ENCODE peak calls at places on chromosome 22, in ten cellular contexts. One of them, this sample, is unnamed.

GRCh38 chr22:48742191-48742555 is 1085.5 kb downstream of the BRD1 start:
- DNase-seq in coronary artery: no peak
- DNase-seq in foreskin fibroblast: no peak
- DNase-seq in body of pancreas: no peak
- DNase-seq in cardiac muscle cell: no peak
- DNase-seq in stomach: no peak
- DNase-seq in Peyer's patch: peak
- DNase-seq in CD8-positive, alpha-beta T cell: no peak
- DNase-seq in fibroblast of lung: no peak
- DNase-seq in psoas muscle: no peak
- DNase-seq in this sample: no peak

GRCh38 chr22:46401370-46401769 is 65.9 kb downstream of the TRMU start:
- DNase-seq in Peyer's patch: no peak
- DNase-seq in cardiac muscle cell: no peak
- DNase-seq in fibroblast of lung: no peak
- DNase-seq in foreskin fibroblast: no peak
- DNase-seq in psoas muscle: no peak
- DNase-seq in body of pancreas: no peak
- DNase-seq in stomach: no peak
- DNase-seq in coronary artery: no peak
- DNase-seq in CD8-positive, alpha-beta T cell: no peak
- DNase-seq in this sample: no peak

GRCh38 chr22:22164541-22165272 is 79.9 kb upstream of the VPREB1 start:
- DNase-seq in Peyer's patch: no peak
- DNase-seq in coronary artery: no peak
- DNase-seq in foreskin fibroblast: no peak
- DNase-seq in CD8-positive, alpha-beta T cell: no peak
- DNase-seq in stomach: no peak
- DNase-seq in psoas muscle: no peak
- DNase-seq in cardiac muscle cell: no peak
- DNase-seq in fibroblast of lung: no peak
- DNase-seq in body of pancreas: no peak
- DNase-seq in this sample: no peak

GRCh38 chr22:38406617-38407016 is 48.4 kb downstream of the KCNJ4 start:
- DNase-seq in cardiac muscle cell: no peak
- DNase-seq in Peyer's patch: no peak
- DNase-seq in foreskin fibroblast: no peak
- DNase-seq in coronary artery: no peak
- DNase-seq in stomach: no peak
- DNase-seq in body of pancreas: no peak
- DNase-seq in CD8-positive, alpha-beta T cell: no peak
- DNase-seq in psoas muscle: no peak
- DNase-seq in fibroblast of lung: peak
- DNase-seq in this sample: no peak

GRCh38 chr22:38788016-38788415 is 5.9 kb downstream of the DNAL4 start:
- DNase-seq in CD8-positive, alpha-beta T cell: no peak
- DNase-seq in foreskin fibroblast: peak
- DNase-seq in coronary artery: no peak
- DNase-seq in stomach: no peak
- DNase-seq in Peyer's patch: no peak
- DNase-seq in body of pancreas: no peak
- DNase-seq in cardiac muscle cell: no peak
- DNase-seq in psoas muscle: no peak
- DNase-seq in fibroblast of lung: peak
- DNase-seq in this sample: peak

GRCh38 chr22:36776722-36777121 is 803 bp upstream of the IFT27 start:
- DNase-seq in foreskin fibroblast: no peak
- DNase-seq in cardiac muscle cell: no peak
- DNase-seq in coronary artery: no peak
- DNase-seq in body of pancreas: no peak
- DNase-seq in Peyer's patch: no peak
- DNase-seq in fibroblast of lung: no peak
- DNase-seq in stomach: no peak
- DNase-seq in psoas muscle: no peak
- DNase-seq in CD8-positive, alpha-beta T cell: no peak
- DNase-seq in this sample: no peak

GRCh38 chr22:39653787-39654077 is 83.2 kb downstream of the CACNA1I start:
- DNase-seq in psoas muscle: no peak
- DNase-seq in coronary artery: no peak
- DNase-seq in stomach: no peak
- DNase-seq in fibroblast of lung: no peak
- DNase-seq in Peyer's patch: no peak
- DNase-seq in body of pancreas: no peak
- DNase-seq in CD8-positive, alpha-beta T cell: no peak
- DNase-seq in foreskin fibroblast: no peak
- DNase-seq in cardiac muscle cell: no peak
- DNase-seq in this sample: no peak

GRCh38 chr22:46193898-46194310 is 43.6 kb downstream of the PPARA start:
- DNase-seq in cardiac muscle cell: no peak
- DNase-seq in Peyer's patch: peak
- DNase-seq in stomach: no peak
- DNase-seq in psoas muscle: no peak
- DNase-seq in coronary artery: no peak
- DNase-seq in CD8-positive, alpha-beta T cell: no peak
- DNase-seq in fibroblast of lung: no peak
- DNase-seq in foreskin fibroblast: no peak
- DNase-seq in body of pancreas: no peak
- DNase-seq in this sample: no peak

GRCh38 chr22:42909363-42910058 is 52.4 kb upstream of the ARFGAP3 start:
- DNase-seq in cardiac muscle cell: no peak
- DNase-seq in coronary artery: no peak
- DNase-seq in Peyer's patch: no peak
- DNase-seq in CD8-positive, alpha-beta T cell: no peak
- DNase-seq in body of pancreas: no peak
- DNase-seq in fibroblast of lung: no peak
- DNase-seq in psoas muscle: no peak
- DNase-seq in stomach: no peak
- DNase-seq in foreskin fibroblast: no peak
- DNase-seq in this sample: no peak

GRCh38 chr22:42908082-42908746 is 51.1 kb upstream of the ARFGAP3 start:
- DNase-seq in fibroblast of lung: no peak
- DNase-seq in Peyer's patch: no peak
- DNase-seq in psoas muscle: no peak
- DNase-seq in cardiac muscle cell: peak
- DNase-seq in body of pancreas: no peak
- DNase-seq in foreskin fibroblast: no peak
- DNase-seq in CD8-positive, alpha-beta T cell: no peak
- DNase-seq in coronary artery: no peak
- DNase-seq in stomach: no peak
- DNase-seq in this sample: no peak

GRCh38 chr22:42912049-42912448 is 55.0 kb upstream of the ARFGAP3 start:
- DNase-seq in body of pancreas: no peak
- DNase-seq in CD8-positive, alpha-beta T cell: no peak
- DNase-seq in fibroblast of lung: no peak
- DNase-seq in foreskin fibroblast: no peak
- DNase-seq in coronary artery: no peak
- DNase-seq in cardiac muscle cell: no peak
- DNase-seq in psoas muscle: no peak
- DNase-seq in Peyer's patch: no peak
- DNase-seq in stomach: no peak
- DNase-seq in this sample: peak

GRCh38 chr22:42907404-42908081 is 50.5 kb upstream of the ARFGAP3 start:
- DNase-seq in body of pancreas: no peak
- DNase-seq in psoas muscle: no peak
- DNase-seq in Peyer's patch: no peak
- DNase-seq in CD8-positive, alpha-beta T cell: no peak
- DNase-seq in foreskin fibroblast: no peak
- DNase-seq in stomach: no peak
- DNase-seq in coronary artery: no peak
- DNase-seq in cardiac muscle cell: no peak
- DNase-seq in fibroblast of lung: no peak
- DNase-seq in this sample: no peak

DNA sequence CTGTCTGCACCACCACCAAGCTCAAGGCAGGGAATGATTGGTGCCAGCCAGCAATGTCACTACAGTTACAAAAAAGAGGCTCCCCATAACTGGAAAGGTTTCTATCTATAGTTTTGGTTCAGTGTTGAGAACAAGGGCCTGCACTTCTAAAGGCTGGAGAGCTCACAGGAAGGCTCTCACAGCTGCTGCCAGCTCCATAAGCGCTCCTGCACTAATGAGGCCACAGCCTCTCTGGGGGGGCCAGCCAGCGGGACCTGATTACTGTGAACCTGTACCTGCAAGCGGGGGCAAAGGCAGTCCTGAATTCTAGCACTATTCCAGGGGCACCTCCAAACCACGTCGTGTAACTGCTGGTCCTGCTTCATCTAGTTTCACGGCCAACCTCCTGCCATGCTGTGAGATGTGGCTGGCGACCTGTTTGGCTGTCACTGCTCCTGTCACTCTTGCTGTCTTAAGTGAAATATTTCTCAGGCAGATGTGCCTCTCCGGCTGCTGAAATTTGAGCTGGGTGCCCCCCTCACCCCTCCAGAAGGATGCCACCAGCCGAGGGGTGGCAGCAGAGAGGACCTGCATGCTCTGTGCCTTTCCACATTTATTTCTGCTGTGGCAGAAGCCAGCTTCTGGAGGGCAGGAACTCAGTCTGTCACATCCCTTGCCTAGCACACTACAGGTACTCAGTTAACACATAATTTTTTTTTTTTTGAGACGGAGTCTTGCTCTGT is 53.3 kb upstream of the ARFGAP3 start:
- DNase-seq in psoas muscle: peak
- DNase-seq in CD8-positive, alpha-beta T cell: no peak
- DNase-seq in Peyer's patch: no peak
- DNase-seq in foreskin fibroblast: no peak
- DNase-seq in coronary artery: no peak
- DNase-seq in cardiac muscle cell: peak
- DNase-seq in body of pancreas: no peak
- DNase-seq in stomach: no peak
- DNase-seq in fibroblast of lung: no peak
- DNase-seq in this sample: no peak
- TF ChIP-seq CTCF in psoas muscle: peak
- TF ChIP-seq CTCF in CD8-positive, alpha-beta T cell: no peak
- TF ChIP-seq CTCF in Peyer's patch: no peak
- TF ChIP-seq CTCF in foreskin fibroblast: no peak
- TF ChIP-seq CTCF in coronary artery: no peak
- TF ChIP-seq CTCF in cardiac muscle cell: no peak
- TF ChIP-seq CTCF in body of pancreas: peak
- TF ChIP-seq CTCF in stomach: no peak
- TF ChIP-seq CTCF in fibroblast of lung: no peak
- TF ChIP-seq CTCF in this sample: no peak

GRCh38 chr22:26479043-26479791 is 4.4 kb downstream of the HPS4 start:
- DNase-seq in cardiac muscle cell: no peak
- DNase-seq in fibroblast of lung: no peak
- DNase-seq in stomach: no peak
- DNase-seq in foreskin fibroblast: no peak
- DNase-seq in psoas muscle: no peak
- DNase-seq in coronary artery: no peak
- DNase-seq in body of pancreas: no peak
- DNase-seq in CD8-positive, alpha-beta T cell: no peak
- DNase-seq in Peyer's patch: no peak
- DNase-seq in this sample: no peak

GRCh38 chr22:26481694-26482093 is 1.9 kb downstream of the HPS4 start:
- DNase-seq in fibroblast of lung: no peak
- DNase-seq in coronary artery: no peak
- DNase-seq in foreskin fibroblast: no peak
- DNase-seq in Peyer's patch: no peak
- DNase-seq in psoas muscle: no peak
- DNase-seq in cardiac muscle cell: no peak
- DNase-seq in body of pancreas: no peak
- DNase-seq in stomach: no peak
- DNase-seq in CD8-positive, alpha-beta T cell: no peak
- DNase-seq in this sample: no peak

GRCh38 chr22:26479792-26480610 is 3.6 kb downstream of the HPS4 start:
- DNase-seq in stomach: no peak
- DNase-seq in Peyer's patch: no peak
- DNase-seq in coronary artery: no peak
- DNase-seq in cardiac muscle cell: no peak
- DNase-seq in CD8-positive, alpha-beta T cell: no peak
- DNase-seq in fibroblast of lung: no peak
- DNase-seq in foreskin fibroblast: no peak
- DNase-seq in psoas muscle: no peak
- DNase-seq in body of pancreas: no peak
- DNase-seq in this sample: peak

GRCh38 chr22:26481112-26481693 is 2.4 kb downstream of the HPS4 start:
- DNase-seq in psoas muscle: no peak
- DNase-seq in fibroblast of lung: no peak
- DNase-seq in body of pancreas: no peak
- DNase-seq in Peyer's patch: no peak
- DNase-seq in stomach: no peak
- DNase-seq in CD8-positive, alpha-beta T cell: no peak
- DNase-seq in cardiac muscle cell: no peak
- DNase-seq in coronary artery: no peak
- DNase-seq in foreskin fibroblast: no peak
- DNase-seq in this sample: no peak

GRCh38 chr22:26480611-26480932 is 3.0 kb downstream of the HPS4 start:
- DNase-seq in stomach: no peak
- DNase-seq in fibroblast of lung: no peak
- DNase-seq in body of pancreas: no peak
- DNase-seq in coronary artery: no peak
- DNase-seq in CD8-positive, alpha-beta T cell: no peak
- DNase-seq in cardiac muscle cell: no peak
- DNase-seq in foreskin fibroblast: no peak
- DNase-seq in psoas muscle: no peak
- DNase-seq in Peyer's patch: no peak
- DNase-seq in this sample: no peak
- H3K4me3 ChIP-seq in stomach: no peak
- H3K4me3 ChIP-seq in fibroblast of lung: no peak
- H3K4me3 ChIP-seq in body of pancreas: no peak
- H3K4me3 ChIP-seq in coronary artery: no peak
- H3K4me3 ChIP-seq in CD8-positive, alpha-beta T cell: no peak
- H3K4me3 ChIP-seq in cardiac muscle cell: no peak
- H3K4me3 ChIP-seq in foreskin fibroblast: no peak
- H3K4me3 ChIP-seq in psoas muscle: peak
- H3K4me3 ChIP-seq in Peyer's patch: no peak
- H3K4me3 ChIP-seq in this sample: no peak

GRCh38 chr22:26669060-26669481 is 11.7 kb downstream of the MIAT start:
- DNase-seq in CD8-positive, alpha-beta T cell: no peak
- DNase-seq in coronary artery: no peak
- DNase-seq in stomach: no peak
- DNase-seq in cardiac muscle cell: peak
- DNase-seq in foreskin fibroblast: peak
- DNase-seq in body of pancreas: peak
- DNase-seq in fibroblast of lung: peak
- DNase-seq in psoas muscle: no peak
- DNase-seq in Peyer's patch: no peak
- DNase-seq in this sample: peak
- TF ChIP-seq CTCF in CD8-positive, alpha-beta T cell: no peak
- TF ChIP-seq CTCF in coronary artery: peak
- TF ChIP-seq CTCF in stomach: no peak
- TF ChIP-seq CTCF in cardiac muscle cell: no peak
- TF ChIP-seq CTCF in foreskin fibroblast: peak
- TF ChIP-seq CTCF in body of pancreas: peak
- TF ChIP-seq CTCF in fibroblast of lung: peak
- TF ChIP-seq CTCF in psoas muscle: peak
- TF ChIP-seq CTCF in Peyer's patch: no peak
- TF ChIP-seq CTCF in this sample: peak

GRCh38 chr22:33302049-33302545 is 243.9 kb upstream of the SYN3 start:
- DNase-seq in coronary artery: peak
- DNase-seq in cardiac muscle cell: peak
- DNase-seq in Peyer's patch: peak
- DNase-seq in CD8-positive, alpha-beta T cell: no peak
- DNase-seq in foreskin fibroblast: peak
- DNase-seq in stomach: peak
- DNase-seq in body of pancreas: peak
- DNase-seq in psoas muscle: peak
- DNase-seq in fibroblast of lung: peak
- DNase-seq in this sample: peak

GRCh38 chr22:33299245-33299956 is 241.2 kb upstream of the SYN3 start:
- DNase-seq in CD8-positive, alpha-beta T cell: no peak
- DNase-seq in Peyer's patch: no peak
- DNase-seq in stomach: no peak
- DNase-seq in cardiac muscle cell: no peak
- DNase-seq in body of pancreas: no peak
- DNase-seq in foreskin fibroblast: no peak
- DNase-seq in coronary artery: no peak
- DNase-seq in fibroblast of lung: no peak
- DNase-seq in psoas muscle: no peak
- DNase-seq in this sample: no peak

GRCh38 chr22:33300165-33300564 is 242.0 kb upstream of the SYN3 start:
- DNase-seq in psoas muscle: no peak
- DNase-seq in foreskin fibroblast: no peak
- DNase-seq in cardiac muscle cell: peak
- DNase-seq in body of pancreas: no peak
- DNase-seq in coronary artery: no peak
- DNase-seq in CD8-positive, alpha-beta T cell: no peak
- DNase-seq in Peyer's patch: no peak
- DNase-seq in fibroblast of lung: no peak
- DNase-seq in stomach: no peak
- DNase-seq in this sample: no peak

GRCh38 chr22:33303109-33303508 is 244.9 kb upstream of the SYN3 start:
- DNase-seq in foreskin fibroblast: no peak
- DNase-seq in Peyer's patch: no peak
- DNase-seq in psoas muscle: no peak
- DNase-seq in fibroblast of lung: no peak
- DNase-seq in CD8-positive, alpha-beta T cell: no peak
- DNase-seq in stomach: no peak
- DNase-seq in cardiac muscle cell: no peak
- DNase-seq in body of pancreas: no peak
- DNase-seq in coronary artery: no peak
- DNase-seq in this sample: no peak

DNA sequence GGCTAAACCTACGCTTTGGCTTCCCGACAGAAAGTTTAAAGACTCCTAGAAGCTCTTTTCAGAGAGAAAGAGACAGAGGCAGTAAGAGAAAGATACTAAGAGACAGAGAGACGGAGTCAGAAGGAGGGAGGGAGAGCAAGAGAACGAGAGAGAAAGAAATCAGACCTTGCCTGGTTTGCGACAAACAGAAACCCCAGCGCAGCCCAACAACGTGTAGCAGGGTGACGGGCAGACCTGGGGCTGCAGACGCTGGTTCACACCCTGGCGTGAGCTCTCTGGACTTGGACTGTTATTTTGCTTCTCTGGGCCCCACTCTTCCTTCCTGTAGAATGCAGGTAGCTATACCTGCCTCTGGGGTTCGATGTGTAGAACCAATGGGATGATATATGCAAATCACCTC is 244.4 kb upstream of the SYN3 start:
- DNase-seq in coronary artery: no peak
- DNase-seq in stomach: no peak
- DNase-seq in Peyer's patch: no peak
- DNase-seq in foreskin fibroblast: no peak
- DNase-seq in fibroblast of lung: no peak
- DNase-seq in psoas muscle: no peak
- DNase-seq in body of pancreas: no peak
- DNase-seq in cardiac muscle cell: no peak
- DNase-seq in CD8-positive, alpha-beta T cell: no peak
- DNase-seq in this sample: no peak
- H3K4me3 ChIP-seq in coronary artery: no peak
- H3K4me3 ChIP-seq in stomach: no peak
- H3K4me3 ChIP-seq in Peyer's patch: no peak
- H3K4me3 ChIP-seq in foreskin fibroblast: no peak
- H3K4me3 ChIP-seq in fibroblast of lung: no peak
- H3K4me3 ChIP-seq in psoas muscle: no peak
- H3K4me3 ChIP-seq in body of pancreas: no peak
- H3K4me3 ChIP-seq in cardiac muscle cell: no peak
- H3K4me3 ChIP-seq in CD8-positive, alpha-beta T cell: no peak
- H3K4me3 ChIP-seq in this sample: peak